ENCODE peak calls at places on chromosome X, in seven cellular contexts. Y, W, B, I, H, X and F are unnamed samples.
A peak's percentile ranks its signal among the peaks of the same experiment; 100 is the strongest.

GRCh38 chrX:54182194-54182863 is 725 bp downstream of the FAM120C start:
- DNase-seq in W (no peak), H (peak; percentile 72), X (peak; percentile 17), I (peak; percentile 43), B (peak; percentile 9), Y (no peak), F (peak; percentile 13)

GRCh38 chrX:7111518-7111917 is 36.0 kb upstream of the STS start:
- DNase-seq in X (no peak), I (no peak), B (no peak), W (no peak), H (no peak), Y (no peak), F (no peak)

GRCh38 chrX:102651242-102651967 is at the start of gene GPRASP1:
- DNase-seq in B (peak; percentile 10), Y (no peak), X (peak; percentile 26), I (no peak), H (peak; percentile 68), W (no peak), F (peak; percentile 13)

GRCh38 chrX:123424546-123424945 is 240.5 kb downstream of the GRIA3 start:
- DNase-seq in I (no peak), X (peak; percentile 85), Y (no peak), H (no peak), W (peak; percentile 45), B (no peak), F (peak; percentile 59)

GRCh38 chrX:9071031-9071650 is 37.2 kb upstream of the FAM9B start:
- DNase-seq in B (no peak), X (peak; percentile 13), I (no peak), H (no peak), W (peak; percentile 14), Y (no peak), F (no peak)

GRCh38 chrX:31350808-31351074 is 278.9 kb upstream of the FTHL17 start:
- DNase-seq in I (no peak), H (no peak), Y (no peak), W (no peak), B (no peak), X (no peak), F (no peak)

GRCh38 chrX:9352683-9353430 is 112.0 kb upstream of the TBL1X start:
- DNase-seq in B (no peak), I (no peak), W (peak; percentile 61), X (peak; percentile 92), H (peak; percentile 15), Y (no peak), F (peak; percentile 62)

GRCh38 chrX:20393944-20394343 is 127.2 kb upstream of the RPS6KA3 start:
- DNase-seq in I (no peak), H (no peak), B (no peak), Y (no peak), W (no peak), X (peak; percentile 24), F (peak; percentile 53)

GRCh38 chrX:24934279-24934678 is 81.5 kb downstream of the ARX start:
- DNase-seq in B (no peak), W (no peak), H (no peak), X (no peak), Y (no peak), I (no peak), F (no peak)

GRCh38 chrX:143500751-143501150 is 16.5 kb downstream of the SPANXN3 start:
- DNase-seq in W (no peak), H (no peak), Y (no peak), I (no peak), B (peak; percentile 5), X (no peak), F (no peak)

GRCh38 chrX:112521658-112522057 is 158.1 kb downstream of the LHFPL1 start:
- DNase-seq in W (no peak), I (no peak), B (no peak), H (no peak), X (no peak), Y (no peak), F (no peak)

GRCh38 chrX:64394874-64395567 is at the start of gene MTMR8:
- DNase-seq in Y (no peak), I (peak; percentile 86), X (peak; percentile 38), W (peak; percentile 1), B (peak; percentile 3), H (peak; percentile 78), F (no peak)

GRCh38 chrX:47751670-47752069 is 85.0 kb upstream of the ZNF81 start:
- DNase-seq in B (no peak), I (peak; percentile 31), H (peak; percentile 37), W (no peak), X (peak; percentile 37), Y (no peak), F (peak; percentile 19)

GRCh38 chrX:95071052-95071451 is 1397.0 kb downstream of the FAM133A start:
- DNase-seq in Y (no peak), B (no peak), H (no peak), I (no peak), X (peak; percentile 11), W (no peak), F (no peak)

GRCh38 chrX:10190367-10190766 is 33.6 kb downstream of the CLCN4 start:
- DNase-seq in X (peak; percentile 79), I (peak; percentile 51), H (no peak), Y (peak; percentile 59), W (peak; percentile 64), B (peak; percentile 45), F (peak; percentile 75)

GRCh38 chrX:39855748-39856129 is 242.0 kb downstream of the BCOR start:
- DNase-seq in X (peak; percentile 29), W (no peak), B (peak; percentile 24), I (no peak), Y (no peak), H (peak; percentile 82), F (peak; percentile 11)

GRCh38 chrX:22097295-22097694 is 65.2 kb downstream of the PHEX start:
- DNase-seq in H (no peak), I (no peak), X (peak; percentile 96), B (no peak), Y (no peak), W (peak; percentile 62), F (peak; percentile 76)

GRCh38 chrX:23364416-23364815 is 29.8 kb downstream of the PTCHD1 start:
- DNase-seq in Y (no peak), B (no peak), X (no peak), H (no peak), I (no peak), W (no peak), F (no peak)